ENCODE peak calls at places on chromosomes 6 and 20, in seven cellular contexts. E is GM12878, Z is AG04449, U is bronchial epithelial cell, X is GM20000, D is ovary, V is fibroblast of villous mesenchyme. Q is an unnamed sample.

GRCh38 chr6:7311920-7312615 is 931 bp downstream of the SSR1 start:
- DNase-seq in Z (no peak), D (no peak), E (no peak), V (peak; percentile 54), X (peak; percentile 20), U (peak; percentile 27), Q (no peak)

GRCh38 chr6:16527691-16528090 is 233.6 kb downstream of the ATXN1 start:
- DNase-seq in D (no peak), E (no peak), Z (no peak), U (no peak), V (no peak), X (no peak), Q (no peak)

GRCh38 chr6:21937466-21937865 is 343.9 kb downstream of the SOX4 start:
- DNase-seq in U (no peak), X (no peak), V (no peak), Z (no peak), E (no peak), D (no peak), Q (no peak)

GRCh38 chr6:121944361-121944760 is 455.1 kb upstream of the HSF2 start:
- DNase-seq in X (no peak), D (no peak), Z (no peak), U (no peak), V (no peak), E (no peak), Q (no peak)

GRCh38 chr6:169386431-169387057 is 132.9 kb upstream of the THBS2 start:
- DNase-seq in V (peak; percentile 64), Z (peak; percentile 28), X (no peak), U (no peak), D (no peak), E (no peak), Q (no peak)

GRCh38 chr6:147841749-147842148 is 333.3 kb downstream of the SAMD5 start:
- DNase-seq in E (no peak), D (no peak), X (no peak), Z (no peak), U (no peak), V (no peak), Q (no peak)

GRCh38 chr20:14342910-14343309 is 5.5 kb upstream of the FLRT3 start:
- DNase-seq in V (no peak), D (no peak), U (no peak), X (no peak), Z (no peak), E (no peak), Q (no peak)

GRCh38 chr6:10598084-10598960 is 77.2 kb downstream of the GCNT2 start:
- DNase-seq in Z (no peak), V (no peak), U (no peak), E (no peak), D (no peak), X (no peak), Q (no peak)

GRCh38 chr6:1574895-1575212 is 34.9 kb upstream of the FOXC1 start:
- DNase-seq in U (no peak), D (no peak), X (no peak), E (no peak), V (no peak), Z (no peak), Q (no peak)

GRCh38 chr6:133764011-133764812 is 124.7 kb upstream of the TCF21 start:
- DNase-seq in D (no peak), X (no peak), U (no peak), E (no peak), V (peak; percentile 75), Z (no peak), Q (no peak)

GRCh38 chr6:137013738-137014602 is 30.8 kb downstream of the IL20RA start:
- DNase-seq in D (no peak), X (no peak), E (no peak), U (peak; percentile 95), Z (peak; percentile 44), V (peak; percentile 59), Q (no peak)

GRCh38 chr6:30685157-30685976 is 1.1 kb downstream of the PPP1R18 start:
- DNase-seq in Z (no peak), V (peak; percentile 39), X (no peak), U (no peak), E (no peak), D (peak; percentile 50), Q (no peak)

GRCh38 chr6:37190159-37190535 is 20.2 kb downstream of the PIM1 start:
- DNase-seq in Z (no peak), D (no peak), V (peak; percentile 55), U (no peak), X (no peak), E (no peak), Q (no peak)

GRCh38 chr20:63223121-63223825 is 7.3 kb upstream of the YTHDF1 start:
- DNase-seq in V (peak; percentile 47), X (peak; percentile 69), U (peak; percentile 36), E (no peak), D (no peak), Z (no peak), Q (no peak)
- TF ChIP-seq CTCF in V (peak; percentile 81), X (peak; percentile 88), U (peak; percentile 85), E (peak; percentile 75), D (peak; percentile 17), Z (peak; percentile 70), Q (peak; percentile 88)

DNA sequence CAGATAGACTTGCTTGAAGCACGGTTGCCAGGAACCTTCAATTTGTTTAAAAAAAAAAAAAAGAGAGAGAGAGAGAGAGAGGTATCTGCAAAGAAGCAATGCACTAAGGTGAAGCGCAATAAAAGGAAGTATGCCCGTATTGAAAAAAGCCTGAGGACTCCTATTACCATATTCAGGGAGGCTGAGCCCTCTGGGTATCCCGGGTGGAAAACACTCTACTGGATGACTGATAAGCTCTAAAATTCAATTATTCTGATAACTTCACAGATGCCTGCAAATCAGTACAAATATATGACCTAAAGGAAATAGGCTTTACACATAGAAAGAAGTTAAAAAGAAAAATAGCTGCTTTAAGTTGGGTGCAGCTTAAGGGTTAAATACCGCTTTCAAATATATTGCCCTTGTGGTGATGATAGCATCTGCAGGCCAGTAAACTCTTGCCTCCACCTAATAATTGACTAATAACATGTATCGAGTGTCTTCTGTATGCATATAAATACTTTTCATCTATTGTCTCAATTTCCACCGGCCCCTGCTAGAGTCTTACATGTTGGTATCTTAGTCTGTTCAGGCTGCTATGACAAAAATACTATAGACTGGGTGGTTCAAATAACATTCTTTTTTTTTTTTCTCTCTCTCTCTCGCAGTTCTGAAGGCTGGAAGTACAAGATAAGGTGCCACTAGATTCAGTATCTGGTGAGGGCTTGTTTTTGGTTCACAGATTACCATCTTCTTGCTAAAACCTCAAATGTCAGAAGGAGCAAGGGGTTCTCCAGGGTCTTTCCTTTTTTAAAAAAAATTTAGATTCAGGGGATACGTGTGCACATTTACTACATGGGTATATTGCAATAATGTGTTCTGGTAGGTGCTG is 187.4 kb upstream of the JARID2 start:
- DNase-seq in V (no peak), Z (no peak), U (no peak), X (no peak), D (no peak), E (no peak), Q (no peak)
- TF ChIP-seq CTCF in V (no peak), Z (no peak), U (no peak), X (no peak), D (no peak), E (no peak), Q (no peak)

DNA sequence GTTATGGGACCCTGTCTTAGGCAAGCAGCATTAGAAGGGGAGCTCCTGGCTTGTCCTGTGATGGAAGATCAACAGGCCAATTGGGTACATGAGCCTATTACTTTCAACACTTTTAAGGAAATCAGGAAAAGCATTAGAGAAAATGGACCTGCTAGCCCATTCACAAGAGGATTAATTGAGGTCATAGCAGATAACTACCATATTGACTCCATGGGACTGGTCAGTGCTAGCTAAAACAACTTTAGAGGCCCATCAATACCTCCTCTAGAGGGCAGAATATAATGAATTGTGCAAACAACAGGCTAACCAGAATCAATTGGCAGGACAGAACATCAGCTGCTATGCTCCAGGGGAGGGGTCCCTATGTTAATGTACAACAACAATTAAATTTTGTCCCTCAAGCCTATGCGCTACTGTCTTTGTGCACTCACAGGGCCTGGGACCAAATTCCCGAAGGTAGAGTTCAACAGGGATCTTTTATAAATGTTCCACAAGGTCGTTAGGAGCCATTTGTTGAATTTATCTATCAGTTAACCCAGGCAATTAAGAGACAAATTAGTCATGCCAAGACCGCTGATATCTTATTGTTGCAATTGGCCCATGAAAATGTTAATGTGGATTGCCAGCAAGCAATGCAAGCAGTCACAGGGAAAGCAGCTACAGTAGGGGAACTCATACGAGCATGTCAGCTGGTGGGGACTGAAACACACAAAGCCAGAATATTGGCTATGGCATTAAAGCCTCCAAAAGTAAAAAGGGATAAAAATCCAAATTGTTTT is 106.6 kb upstream of the BTN3A2 start:
- DNase-seq in X (no peak), V (no peak), E (no peak), D (no peak), Z (no peak), U (peak; percentile 21), Q (no peak)
- TF ChIP-seq CTCF in X (peak; percentile 12), V (peak; percentile 31), E (peak; percentile 23), D (no peak), Z (no peak), U (peak; percentile 36), Q (peak; percentile 17)

DNA sequence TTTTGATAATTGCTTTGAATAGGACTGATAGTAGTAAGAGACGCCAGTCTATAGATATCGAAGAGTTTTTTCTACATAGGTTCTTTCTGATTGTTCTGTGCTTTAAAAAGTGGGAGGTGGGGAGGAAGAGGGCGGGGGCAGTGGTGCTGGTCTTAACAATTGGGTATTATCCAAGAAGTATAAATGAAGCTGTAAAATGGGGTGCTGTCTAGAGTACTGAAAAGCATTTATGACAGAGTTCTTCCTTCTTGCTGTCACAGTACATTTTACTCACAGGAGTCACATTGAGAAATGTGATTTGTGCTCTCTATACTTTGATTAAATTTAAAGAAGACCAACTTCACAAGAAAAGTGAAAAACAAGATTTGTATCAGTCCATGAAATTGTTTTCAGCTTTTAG is 41.0 kb downstream of the MAPK14 start:
- DNase-seq in U (no peak), V (no peak), E (no peak), Z (no peak), X (no peak), D (no peak), Q (no peak)
- TF ChIP-seq CTCF in U (no peak), V (no peak), E (no peak), Z (no peak), X (no peak), D (no peak), Q (no peak)